ENCODE peak calls at places on chromosomes 2 and 18, in eight cellular contexts. A, Z, Q, D, N, T, M and V are unnamed samples.

GRCh38 chr2:198129609-198130008 is 325.2 kb downstream of the PLCL1 start:
- DNase-seq in A (no peak), D (no peak), T (no peak), M (no peak), N (no peak), Q (no peak), Z (no peak), V (no peak)

GRCh38 chr18:54742654-54743053 is 85.6 kb upstream of the RAB27B start:
- DNase-seq in N (no peak), M (no peak), Q (no peak), A (no peak), Z (no peak), D (no peak), T (no peak), V (peak; percentile 1)

GRCh38 chr2:26460613-26461031 is 17.3 kb downstream of the OTOF start:
- DNase-seq in Q (no peak), M (no peak), Z (no peak), N (no peak), T (no peak), A (no peak), D (no peak), V (no peak)

GRCh38 chr2:134453973-134454372 is 200.1 kb downstream of the MGAT5 start:
- DNase-seq in N (no peak), M (no peak), A (no peak), D (no peak), Q (no peak), T (no peak), Z (no peak), V (no peak)

GRCh38 chr2:66521459-66521858 is 86.5 kb downstream of the MEIS1 start:
- DNase-seq in D (no peak), Z (no peak), T (no peak), N (no peak), M (no peak), Q (no peak), A (no peak), V (no peak)

GRCh38 chr2:177430425-177430824 is 37.9 kb downstream of the AGPS start:
- DNase-seq in Q (no peak), M (no peak), D (no peak), T (no peak), N (no peak), A (no peak), Z (no peak), V (no peak)

GRCh38 chr2:3399829-3400228 is 20.3 kb downstream of the TRAPPC12 start:
- DNase-seq in Z (no peak), T (no peak), D (peak; percentile 69), A (no peak), N (no peak), M (peak; percentile 64), Q (peak; percentile 63), V (no peak)

GRCh38 chr2:215811409-215812355 is 201.7 kb downstream of the MREG start:
- DNase-seq in T (peak; percentile 55), A (no peak), D (no peak), Q (no peak), Z (no peak), N (no peak), M (no peak), V (no peak)

GRCh38 chr18:21997207-21998143 is 171.9 kb upstream of the GATA6 start:
- DNase-seq in T (peak; percentile 67), Q (no peak), D (peak; percentile 53), M (peak; percentile 71), A (no peak), N (peak; percentile 5), Z (no peak), V (no peak)

GRCh38 chr2:209496586-209496982 is 72.7 kb downstream of the MAP2 start:
- DNase-seq in Q (no peak), T (no peak), M (no peak), N (no peak), A (no peak), Z (no peak), D (no peak), V (no peak)

GRCh38 chr2:29015701-29016470 is 34.8 kb downstream of the TOGARAM2 start:
- DNase-seq in D (no peak), Z (no peak), T (no peak), N (no peak), A (no peak), M (no peak), Q (no peak), V (no peak)